ENCODE peak calls at places on chromosome 12, in nine cellular contexts. D is uterus, Q is ovary, U is M059J, B is HuH-7.5, M is fibroblast of the conjunctiva, A is posterior cingulate gyrus, L is psoas muscle, H is HEK293T. W is an unnamed sample.
A peak's percentile ranks its signal among the peaks of the same experiment; 100 is the strongest.

GRCh38 chr12:124520258-124520657 is 47.2 kb downstream of the NCOR2 start:
- DNase-seq in Q (peak; percentile 65), D (peak; percentile 48), L (peak; percentile 59), A (no peak), H (no peak), B (no peak), U (peak; percentile 87), M (peak; percentile 18), W (no peak)

GRCh38 chr12:85951823-85952222 is 77.7 kb downstream of the NTS start:
- DNase-seq in L (no peak), U (peak; percentile 22), B (no peak), M (peak; percentile 4), D (no peak), H (no peak), A (no peak), Q (no peak), W (no peak)

GRCh38 chr12:48996794-48997718 is 2.1 kb downstream of the DDN start:
- DNase-seq in U (peak; percentile 67), A (peak; percentile 86), H (peak; percentile 48), D (peak; percentile 69), M (no peak), B (peak; percentile 91), Q (peak; percentile 67), L (peak; percentile 88), W (peak; percentile 94)

GRCh38 chr12:121804417-121805111 is 755 bp downstream of the SETD1B start:
- DNase-seq in A (no peak), L (peak; percentile 66), H (no peak), D (peak; percentile 41), M (no peak), B (no peak), Q (peak; percentile 52), U (no peak), W (peak; percentile 53)

GRCh38 chr12:87687362-87687761 is 341.8 kb downstream of the C12orf50 start:
- DNase-seq in M (peak; percentile 3), H (no peak), A (no peak), U (peak; percentile 86), Q (no peak), L (no peak), B (no peak), D (no peak), W (no peak)

GRCh38 chr12:105092336-105092735 is 8.1 kb upstream of the ALDH1L2 start:
- DNase-seq in Q (no peak), A (no peak), L (no peak), H (no peak), B (no peak), D (no peak), M (no peak), U (no peak), W (no peak)

GRCh38 chr12:132171293-132171967 is 27.2 kb downstream of the NOC4L start:
- DNase-seq in D (no peak), M (no peak), B (no peak), U (no peak), Q (no peak), H (no peak), A (no peak), L (peak; percentile 27), W (no peak)

GRCh38 chr12:105623337-105623736 is 292.8 kb downstream of the C12orf75 start:
- DNase-seq in U (peak; percentile 4), A (no peak), H (no peak), Q (no peak), B (no peak), L (no peak), D (no peak), M (no peak), W (no peak)

GRCh38 chr12:93060666-93061413 is 131.7 kb upstream of the EEA1 start:
- DNase-seq in B (no peak), H (no peak), A (no peak), U (peak; percentile 18), D (peak; percentile 42), Q (peak; percentile 62), M (peak; percentile 39), L (no peak), W (no peak)